ENCODE peak calls at places on chromosomes 13 and 19, in five cellular contexts. One of them, this sample, is unnamed.

GRCh38 chr19:19444694-19445155 is 39.2 kb downstream of the GATAD2A start:
- DNase-seq in ELR: peak
- DNase-seq in stimulated activated naive CD8-positive, alpha-beta T cell treated with anti-CD3 and anti-CD28 coated beads, Interleukin-15, Interleukin-2, amounts not matched to agents 100 U/mL and 50 U/mL, for 24 hours: no peak
- DNase-seq in stimulated activated CD4-positive, alpha-beta T cell treated with anti-CD3 and anti-CD28 coated beads, Interleukin-4, amount 100 ng/mL, for 48 hours: no peak
- DNase-seq in activated T-cell treated with anti-CD3 and anti-CD28 coated beads for 1 hour: no peak
- DNase-seq in this sample: no peak

GRCh38 chr13:39047560-39047959 is 9.3 kb downstream of the NHLRC3 start:
- DNase-seq in ELR: peak
- DNase-seq in activated T-cell treated with anti-CD3 and anti-CD28 coated beads for 1 hour: no peak
- DNase-seq in stimulated activated naive CD8-positive, alpha-beta T cell treated with anti-CD3 and anti-CD28 coated beads, Interleukin-15, Interleukin-2, amounts not matched to agents 100 U/mL and 50 U/mL, for 24 hours: no peak
- DNase-seq in stimulated activated CD4-positive, alpha-beta T cell treated with anti-CD3 and anti-CD28 coated beads, Interleukin-4, amount 100 ng/mL, for 48 hours: no peak
- DNase-seq in this sample: peak

GRCh38 chr19:343451-343931 is 1.1 kb downstream of the MIER2 start:
- DNase-seq in stimulated activated naive CD8-positive, alpha-beta T cell treated with anti-CD3 and anti-CD28 coated beads, Interleukin-15, Interleukin-2, amounts not matched to agents 100 U/mL and 50 U/mL, for 24 hours: no peak
- DNase-seq in stimulated activated CD4-positive, alpha-beta T cell treated with anti-CD3 and anti-CD28 coated beads, Interleukin-4, amount 100 ng/mL, for 48 hours: no peak
- DNase-seq in activated T-cell treated with anti-CD3 and anti-CD28 coated beads for 1 hour: no peak
- DNase-seq in ELR: peak
- DNase-seq in this sample: peak

GRCh38 chr19:10780368-10780767 is 55.6 kb downstream of the TMED1 start:
- DNase-seq in ELR: peak
- DNase-seq in stimulated activated naive CD8-positive, alpha-beta T cell treated with anti-CD3 and anti-CD28 coated beads, Interleukin-15, Interleukin-2, amounts not matched to agents 100 U/mL and 50 U/mL, for 24 hours: no peak
- DNase-seq in stimulated activated CD4-positive, alpha-beta T cell treated with anti-CD3 and anti-CD28 coated beads, Interleukin-4, amount 100 ng/mL, for 48 hours: no peak
- DNase-seq in activated T-cell treated with anti-CD3 and anti-CD28 coated beads for 1 hour: no peak
- DNase-seq in this sample: no peak

GRCh38 chr13:80469841-80470378 is 129.0 kb upstream of the SPRY2 start:
- DNase-seq in stimulated activated naive CD8-positive, alpha-beta T cell treated with anti-CD3 and anti-CD28 coated beads, Interleukin-15, Interleukin-2, amounts not matched to agents 100 U/mL and 50 U/mL, for 24 hours: no peak
- DNase-seq in stimulated activated CD4-positive, alpha-beta T cell treated with anti-CD3 and anti-CD28 coated beads, Interleukin-4, amount 100 ng/mL, for 48 hours: no peak
- DNase-seq in ELR: peak
- DNase-seq in activated T-cell treated with anti-CD3 and anti-CD28 coated beads for 1 hour: no peak
- DNase-seq in this sample: no peak

GRCh38 chr19:31269425-31270127 is 79.7 kb downstream of the TSHZ3 start:
- DNase-seq in stimulated activated CD4-positive, alpha-beta T cell treated with anti-CD3 and anti-CD28 coated beads, Interleukin-4, amount 100 ng/mL, for 48 hours: no peak
- DNase-seq in stimulated activated naive CD8-positive, alpha-beta T cell treated with anti-CD3 and anti-CD28 coated beads, Interleukin-15, Interleukin-2, amounts not matched to agents 100 U/mL and 50 U/mL, for 24 hours: no peak
- DNase-seq in activated T-cell treated with anti-CD3 and anti-CD28 coated beads for 1 hour: no peak
- DNase-seq in ELR: peak
- DNase-seq in this sample: no peak

GRCh38 chr19:58020985-58021384 is 12.8 kb upstream of the ZSCAN1 start:
- DNase-seq in stimulated activated naive CD8-positive, alpha-beta T cell treated with anti-CD3 and anti-CD28 coated beads, Interleukin-15, Interleukin-2, amounts not matched to agents 100 U/mL and 50 U/mL, for 24 hours: no peak
- DNase-seq in stimulated activated CD4-positive, alpha-beta T cell treated with anti-CD3 and anti-CD28 coated beads, Interleukin-4, amount 100 ng/mL, for 48 hours: no peak
- DNase-seq in activated T-cell treated with anti-CD3 and anti-CD28 coated beads for 1 hour: no peak
- DNase-seq in ELR: no peak
- DNase-seq in this sample: no peak

GRCh38 chr13:20334309-20334708 is 102.2 kb upstream of the GJB6 start:
- DNase-seq in activated T-cell treated with anti-CD3 and anti-CD28 coated beads for 1 hour: no peak
- DNase-seq in stimulated activated naive CD8-positive, alpha-beta T cell treated with anti-CD3 and anti-CD28 coated beads, Interleukin-15, Interleukin-2, amounts not matched to agents 100 U/mL and 50 U/mL, for 24 hours: no peak
- DNase-seq in ELR: no peak
- DNase-seq in stimulated activated CD4-positive, alpha-beta T cell treated with anti-CD3 and anti-CD28 coated beads, Interleukin-4, amount 100 ng/mL, for 48 hours: no peak
- DNase-seq in this sample: no peak

GRCh38 chr19:48558018-48558684 is 6.2 kb downstream of the SULT2B1 start:
- DNase-seq in stimulated activated CD4-positive, alpha-beta T cell treated with anti-CD3 and anti-CD28 coated beads, Interleukin-4, amount 100 ng/mL, for 48 hours: no peak
- DNase-seq in ELR: peak
- DNase-seq in stimulated activated naive CD8-positive, alpha-beta T cell treated with anti-CD3 and anti-CD28 coated beads, Interleukin-15, Interleukin-2, amounts not matched to agents 100 U/mL and 50 U/mL, for 24 hours: no peak
- DNase-seq in activated T-cell treated with anti-CD3 and anti-CD28 coated beads for 1 hour: no peak
- DNase-seq in this sample: no peak

GRCh38 chr19:43779820-43780219 is 953 bp downstream of the KCNN4 start:
- DNase-seq in stimulated activated naive CD8-positive, alpha-beta T cell treated with anti-CD3 and anti-CD28 coated beads, Interleukin-15, Interleukin-2, amounts not matched to agents 100 U/mL and 50 U/mL, for 24 hours: no peak
- DNase-seq in ELR: no peak
- DNase-seq in stimulated activated CD4-positive, alpha-beta T cell treated with anti-CD3 and anti-CD28 coated beads, Interleukin-4, amount 100 ng/mL, for 48 hours: no peak
- DNase-seq in activated T-cell treated with anti-CD3 and anti-CD28 coated beads for 1 hour: no peak
- DNase-seq in this sample: peak

GRCh38 chr13:19957320-19958118 is 1.0 kb upstream of the ZMYM2 start:
- DNase-seq in activated T-cell treated with anti-CD3 and anti-CD28 coated beads for 1 hour: peak
- DNase-seq in ELR: peak
- DNase-seq in stimulated activated CD4-positive, alpha-beta T cell treated with anti-CD3 and anti-CD28 coated beads, Interleukin-4, amount 100 ng/mL, for 48 hours: peak
- DNase-seq in stimulated activated naive CD8-positive, alpha-beta T cell treated with anti-CD3 and anti-CD28 coated beads, Interleukin-15, Interleukin-2, amounts not matched to agents 100 U/mL and 50 U/mL, for 24 hours: peak
- DNase-seq in this sample: peak

GRCh38 chr13:80010286-80010831 is 330.6 kb downstream of the SPRY2 start:
- DNase-seq in stimulated activated CD4-positive, alpha-beta T cell treated with anti-CD3 and anti-CD28 coated beads, Interleukin-4, amount 100 ng/mL, for 48 hours: no peak
- DNase-seq in stimulated activated naive CD8-positive, alpha-beta T cell treated with anti-CD3 and anti-CD28 coated beads, Interleukin-15, Interleukin-2, amounts not matched to agents 100 U/mL and 50 U/mL, for 24 hours: no peak
- DNase-seq in activated T-cell treated with anti-CD3 and anti-CD28 coated beads for 1 hour: no peak
- DNase-seq in ELR: no peak
- DNase-seq in this sample: no peak

GRCh38 chr19:35712529-35712909 is 5.3 kb upstream of the KMT2B start:
- DNase-seq in stimulated activated naive CD8-positive, alpha-beta T cell treated with anti-CD3 and anti-CD28 coated beads, Interleukin-15, Interleukin-2, amounts not matched to agents 100 U/mL and 50 U/mL, for 24 hours: peak
- DNase-seq in activated T-cell treated with anti-CD3 and anti-CD28 coated beads for 1 hour: no peak
- DNase-seq in ELR: no peak
- DNase-seq in stimulated activated CD4-positive, alpha-beta T cell treated with anti-CD3 and anti-CD28 coated beads, Interleukin-4, amount 100 ng/mL, for 48 hours: peak
- DNase-seq in this sample: no peak

GRCh38 chr13:71758823-71759222 is 108.2 kb downstream of the DACH1 start:
- DNase-seq in ELR: no peak
- DNase-seq in stimulated activated naive CD8-positive, alpha-beta T cell treated with anti-CD3 and anti-CD28 coated beads, Interleukin-15, Interleukin-2, amounts not matched to agents 100 U/mL and 50 U/mL, for 24 hours: no peak
- DNase-seq in activated T-cell treated with anti-CD3 and anti-CD28 coated beads for 1 hour: no peak
- DNase-seq in stimulated activated CD4-positive, alpha-beta T cell treated with anti-CD3 and anti-CD28 coated beads, Interleukin-4, amount 100 ng/mL, for 48 hours: no peak
- DNase-seq in this sample: no peak

GRCh38 chr13:36332986-36333385 is 13.2 kb downstream of the SPART start:
- DNase-seq in ELR: peak
- DNase-seq in stimulated activated naive CD8-positive, alpha-beta T cell treated with anti-CD3 and anti-CD28 coated beads, Interleukin-15, Interleukin-2, amounts not matched to agents 100 U/mL and 50 U/mL, for 24 hours: no peak
- DNase-seq in activated T-cell treated with anti-CD3 and anti-CD28 coated beads for 1 hour: no peak
- DNase-seq in stimulated activated CD4-positive, alpha-beta T cell treated with anti-CD3 and anti-CD28 coated beads, Interleukin-4, amount 100 ng/mL, for 48 hours: no peak
- DNase-seq in this sample: peak

GRCh38 chr13:30113531-30113930 is 193.8 kb downstream of the KATNAL1 start:
- DNase-seq in activated T-cell treated with anti-CD3 and anti-CD28 coated beads for 1 hour: no peak
- DNase-seq in ELR: no peak
- DNase-seq in stimulated activated CD4-positive, alpha-beta T cell treated with anti-CD3 and anti-CD28 coated beads, Interleukin-4, amount 100 ng/mL, for 48 hours: no peak
- DNase-seq in stimulated activated naive CD8-positive, alpha-beta T cell treated with anti-CD3 and anti-CD28 coated beads, Interleukin-15, Interleukin-2, amounts not matched to agents 100 U/mL and 50 U/mL, for 24 hours: no peak
- DNase-seq in this sample: peak

GRCh38 chr13:109436841-109437240 is 349.5 kb downstream of the IRS2 start:
- DNase-seq in stimulated activated naive CD8-positive, alpha-beta T cell treated with anti-CD3 and anti-CD28 coated beads, Interleukin-15, Interleukin-2, amounts not matched to agents 100 U/mL and 50 U/mL, for 24 hours: no peak
- DNase-seq in stimulated activated CD4-positive, alpha-beta T cell treated with anti-CD3 and anti-CD28 coated beads, Interleukin-4, amount 100 ng/mL, for 48 hours: no peak
- DNase-seq in activated T-cell treated with anti-CD3 and anti-CD28 coated beads for 1 hour: no peak
- DNase-seq in ELR: no peak
- DNase-seq in this sample: no peak

GRCh38 chr19:34120846-34121639 is 51.3 kb upstream of the LSM14A start:
- DNase-seq in ELR: peak
- DNase-seq in activated T-cell treated with anti-CD3 and anti-CD28 coated beads for 1 hour: peak
- DNase-seq in stimulated activated naive CD8-positive, alpha-beta T cell treated with anti-CD3 and anti-CD28 coated beads, Interleukin-15, Interleukin-2, amounts not matched to agents 100 U/mL and 50 U/mL, for 24 hours: peak
- DNase-seq in stimulated activated CD4-positive, alpha-beta T cell treated with anti-CD3 and anti-CD28 coated beads, Interleukin-4, amount 100 ng/mL, for 48 hours: peak
- DNase-seq in this sample: peak

GRCh38 chr19:5451494-5451893 is 3.7 kb upstream of the ZNRF4 start:
- DNase-seq in activated T-cell treated with anti-CD3 and anti-CD28 coated beads for 1 hour: no peak
- DNase-seq in stimulated activated CD4-positive, alpha-beta T cell treated with anti-CD3 and anti-CD28 coated beads, Interleukin-4, amount 100 ng/mL, for 48 hours: no peak
- DNase-seq in ELR: no peak
- DNase-seq in stimulated activated naive CD8-positive, alpha-beta T cell treated with anti-CD3 and anti-CD28 coated beads, Interleukin-15, Interleukin-2, amounts not matched to agents 100 U/mL and 50 U/mL, for 24 hours: no peak
- DNase-seq in this sample: no peak

GRCh38 chr19:40974633-40975037 is 16.4 kb upstream of the CYP2B6 start:
- DNase-seq in stimulated activated CD4-positive, alpha-beta T cell treated with anti-CD3 and anti-CD28 coated beads, Interleukin-4, amount 100 ng/mL, for 48 hours: peak
- DNase-seq in ELR: peak
- DNase-seq in activated T-cell treated with anti-CD3 and anti-CD28 coated beads for 1 hour: peak
- DNase-seq in stimulated activated naive CD8-positive, alpha-beta T cell treated with anti-CD3 and anti-CD28 coated beads, Interleukin-15, Interleukin-2, amounts not matched to agents 100 U/mL and 50 U/mL, for 24 hours: peak
- DNase-seq in this sample: peak

GRCh38 chr19:3397266-3398022 is 31.1 kb downstream of the NFIC start:
- DNase-seq in ELR: no peak
- DNase-seq in activated T-cell treated with anti-CD3 and anti-CD28 coated beads for 1 hour: no peak
- DNase-seq in stimulated activated naive CD8-positive, alpha-beta T cell treated with anti-CD3 and anti-CD28 coated beads, Interleukin-15, Interleukin-2, amounts not matched to agents 100 U/mL and 50 U/mL, for 24 hours: no peak
- DNase-seq in stimulated activated CD4-positive, alpha-beta T cell treated with anti-CD3 and anti-CD28 coated beads, Interleukin-4, amount 100 ng/mL, for 48 hours: no peak
- DNase-seq in this sample: peak

GRCh38 chr13:25276748-25277147 is 10.5 kb downstream of the MTMR6 start:
- DNase-seq in ELR: peak
- DNase-seq in stimulated activated naive CD8-positive, alpha-beta T cell treated with anti-CD3 and anti-CD28 coated beads, Interleukin-15, Interleukin-2, amounts not matched to agents 100 U/mL and 50 U/mL, for 24 hours: no peak
- DNase-seq in activated T-cell treated with anti-CD3 and anti-CD28 coated beads for 1 hour: no peak
- DNase-seq in stimulated activated CD4-positive, alpha-beta T cell treated with anti-CD3 and anti-CD28 coated beads, Interleukin-4, amount 100 ng/mL, for 48 hours: no peak
- DNase-seq in this sample: peak

GRCh38 chr19:14433454-14434156 is 499 bp downstream of the PKN1 start:
- DNase-seq in ELR: no peak
- DNase-seq in stimulated activated CD4-positive, alpha-beta T cell treated with anti-CD3 and anti-CD28 coated beads, Interleukin-4, amount 100 ng/mL, for 48 hours: no peak
- DNase-seq in activated T-cell treated with anti-CD3 and anti-CD28 coated beads for 1 hour: peak
- DNase-seq in stimulated activated naive CD8-positive, alpha-beta T cell treated with anti-CD3 and anti-CD28 coated beads, Interleukin-15, Interleukin-2, amounts not matched to agents 100 U/mL and 50 U/mL, for 24 hours: peak
- DNase-seq in this sample: peak

GRCh38 chr19:4066682-4067395 is at the start of gene ZBTB7A:
- DNase-seq in ELR: peak
- DNase-seq in activated T-cell treated with anti-CD3 and anti-CD28 coated beads for 1 hour: peak
- DNase-seq in stimulated activated naive CD8-positive, alpha-beta T cell treated with anti-CD3 and anti-CD28 coated beads, Interleukin-15, Interleukin-2, amounts not matched to agents 100 U/mL and 50 U/mL, for 24 hours: peak
- DNase-seq in stimulated activated CD4-positive, alpha-beta T cell treated with anti-CD3 and anti-CD28 coated beads, Interleukin-4, amount 100 ng/mL, for 48 hours: peak
- DNase-seq in this sample: peak

GRCh38 chr19:3073931-3074595 is 11.8 kb upstream of the TLE5 start:
- DNase-seq in ELR: no peak
- DNase-seq in activated T-cell treated with anti-CD3 and anti-CD28 coated beads for 1 hour: no peak
- DNase-seq in stimulated activated CD4-positive, alpha-beta T cell treated with anti-CD3 and anti-CD28 coated beads, Interleukin-4, amount 100 ng/mL, for 48 hours: no peak
- DNase-seq in stimulated activated naive CD8-positive, alpha-beta T cell treated with anti-CD3 and anti-CD28 coated beads, Interleukin-15, Interleukin-2, amounts not matched to agents 100 U/mL and 50 U/mL, for 24 hours: no peak
- DNase-seq in this sample: no peak

GRCh38 chr13:32530841-32531253 is 7.7 kb downstream of the N4BP2L2 start:
- DNase-seq in stimulated activated naive CD8-positive, alpha-beta T cell treated with anti-CD3 and anti-CD28 coated beads, Interleukin-15, Interleukin-2, amounts not matched to agents 100 U/mL and 50 U/mL, for 24 hours: no peak
- DNase-seq in ELR: peak
- DNase-seq in activated T-cell treated with anti-CD3 and anti-CD28 coated beads for 1 hour: no peak
- DNase-seq in stimulated activated CD4-positive, alpha-beta T cell treated with anti-CD3 and anti-CD28 coated beads, Interleukin-4, amount 100 ng/mL, for 48 hours: no peak
- DNase-seq in this sample: peak

GRCh38 chr19:28972144-28972543 is 240.8 kb downstream of the UQCRFS1 start:
- DNase-seq in activated T-cell treated with anti-CD3 and anti-CD28 coated beads for 1 hour: no peak
- DNase-seq in stimulated activated CD4-positive, alpha-beta T cell treated with anti-CD3 and anti-CD28 coated beads, Interleukin-4, amount 100 ng/mL, for 48 hours: no peak
- DNase-seq in ELR: no peak
- DNase-seq in stimulated activated naive CD8-positive, alpha-beta T cell treated with anti-CD3 and anti-CD28 coated beads, Interleukin-15, Interleukin-2, amounts not matched to agents 100 U/mL and 50 U/mL, for 24 hours: no peak
- DNase-seq in this sample: no peak

This sample was measured in erythroblast.